ENCODE peak calls at places on chromosome 11, in seven cellular contexts. J, Q, W, K, X, S and R are unnamed samples.

GRCh38 chr11:103609117-103610066 is 427.0 kb upstream of the DDI1 start:
- DNase-seq in X (no peak), W (no peak), S (no peak), K (peak; percentile 87), Q (peak; percentile 97), J (peak; percentile 94), R (no peak)

GRCh38 chr11:85540181-85540580 is 87.0 kb downstream of the DLG2 start:
- DNase-seq in X (no peak), J (no peak), S (no peak), K (no peak), W (no peak), Q (no peak), R (no peak)

GRCh38 chr11:119085523-119085878 is 820 bp downstream of the HMBS start:
- DNase-seq in K (no peak), J (no peak), W (no peak), X (peak; percentile 35), Q (peak; percentile 10), S (no peak), R (peak; percentile 34)

GRCh38 chr11:130124096-130124495 is 35.5 kb upstream of the ST14 start:
- DNase-seq in W (no peak), Q (peak; percentile 80), X (peak; percentile 28), S (peak; percentile 91), K (peak; percentile 95), J (peak; percentile 61), R (no peak)

GRCh38 chr11:71129624-71130023 is 122.8 kb downstream of the SHANK2 start:
- DNase-seq in W (no peak), J (no peak), K (peak; percentile 10), Q (peak; percentile 11), S (no peak), X (no peak), R (no peak)

GRCh38 chr11:64122411-64123101 is 43.4 kb downstream of the MACROD1 start:
- DNase-seq in S (no peak), Q (no peak), K (no peak), X (no peak), W (no peak), J (no peak), R (no peak)

GRCh38 chr11:64624869-64625481 is 34.0 kb downstream of the SLC22A12 start:
- DNase-seq in K (no peak), J (no peak), S (no peak), X (no peak), W (no peak), Q (no peak), R (no peak)

GRCh38 chr11:33773399-33774355 is 643 bp downstream of the FBXO3 start:
- DNase-seq in K (peak; percentile 8), Q (no peak), X (no peak), W (no peak), J (no peak), S (peak; percentile 47), R (peak; percentile 36)

GRCh38 chr11:69637601-69637955 is 3.4 kb upstream of the CCND1 start:
- DNase-seq in S (no peak), J (no peak), K (no peak), X (no peak), W (no peak), Q (no peak), R (no peak)

GRCh38 chr11:17488563-17488962 is 11.9 kb upstream of the ABCC8 start:
- DNase-seq in S (no peak), W (no peak), Q (no peak), K (no peak), X (no peak), J (no peak), R (no peak)

GRCh38 chr11:64885367-64886286 is 7.2 kb upstream of the EHD1 start:
- DNase-seq in X (no peak), Q (peak; percentile 76), J (no peak), W (no peak), K (peak; percentile 70), S (no peak), R (no peak)

GRCh38 chr11:78350646-78351165 is 66.9 kb downstream of the GAB2 start:
- DNase-seq in J (no peak), K (no peak), X (no peak), W (no peak), S (no peak), Q (peak; percentile 58), R (no peak)

GRCh38 chr11:107827041-107827440 is 31.5 kb downstream of the SLC35F2 start:
- DNase-seq in W (no peak), J (no peak), X (no peak), K (no peak), Q (no peak), S (no peak), R (no peak)

GRCh38 chr11:2358754-2359444 is 18.2 kb upstream of the CD81 start:
- DNase-seq in J (no peak), X (no peak), Q (no peak), K (no peak), S (no peak), W (no peak), R (no peak)

GRCh38 chr11:70650075-70650909 is 252.0 kb downstream of the CTTN start:
- DNase-seq in W (peak; percentile 92), Q (peak; percentile 56), J (peak; percentile 23), S (peak; percentile 61), K (peak; percentile 59), X (peak; percentile 38), R (peak; percentile 69)

GRCh38 chr11:12185914-12186313 is 75.5 kb downstream of the MICAL2 start:
- DNase-seq in W (no peak), X (no peak), J (no peak), Q (peak; percentile 92), K (no peak), S (peak; percentile 75), R (no peak)

GRCh38 chr11:30579348-30579747 is 6.8 kb downstream of the MPPED2 start:
- DNase-seq in S (no peak), W (no peak), K (no peak), J (no peak), Q (no peak), X (no peak), R (no peak)

GRCh38 chr11:3095712-3096361 is 38.6 kb upstream of the CARS1 start:
- DNase-seq in Q (peak; percentile 77), X (no peak), J (no peak), S (peak; percentile 43), K (peak; percentile 73), W (no peak), R (no peak)

GRCh38 chr11:30788849-30789248 is 202.7 kb upstream of the MPPED2 start:
- DNase-seq in S (no peak), X (no peak), J (no peak), Q (no peak), K (no peak), W (no peak), R (no peak)

GRCh38 chr11:7840580-7840979 is 43.8 kb upstream of the OR5P2 start:
- DNase-seq in J (no peak), X (no peak), W (no peak), Q (no peak), S (no peak), K (no peak), R (no peak)

DNA sequence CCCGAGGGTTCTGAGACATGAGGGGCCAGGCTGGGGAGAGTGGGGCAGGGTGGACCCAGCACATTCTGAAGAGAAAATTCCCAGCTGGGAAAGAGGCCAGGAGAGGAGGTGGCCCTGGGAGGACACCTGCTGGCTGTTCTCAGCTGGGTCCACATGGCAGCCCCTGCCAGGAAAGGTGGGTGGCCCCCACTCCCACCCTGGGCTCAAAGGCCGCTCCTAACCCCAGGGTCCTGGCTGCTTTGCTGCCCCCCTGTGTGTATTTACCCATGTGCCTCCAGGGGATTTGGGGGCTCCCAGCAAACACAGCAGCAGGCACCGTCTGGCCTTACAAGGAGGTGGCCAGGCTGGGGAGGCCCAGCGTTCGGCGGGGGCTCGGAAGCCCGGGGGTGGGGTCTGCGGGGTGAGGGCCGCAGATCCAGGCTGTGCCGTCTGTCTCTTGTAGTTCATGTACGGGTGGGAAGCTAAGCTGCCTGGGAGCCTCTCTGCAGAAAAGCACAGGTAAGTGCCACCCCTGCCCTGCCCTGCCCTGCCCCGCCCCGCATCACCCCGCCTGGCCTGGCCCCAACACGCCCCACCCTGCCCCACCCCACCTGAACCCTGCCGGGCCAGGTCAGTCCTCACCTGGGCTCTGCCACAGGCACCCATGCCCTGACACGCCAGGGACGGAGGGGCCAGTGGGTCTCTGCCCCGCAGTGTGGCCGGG is 10.6 kb downstream of the MUC5B start:
- DNase-seq in Q (no peak), S (peak; percentile 30), X (peak; percentile 81), K (no peak), J (no peak), W (no peak), R (no peak)
- TF ChIP-seq CTCF in Q (no peak), S (no peak), X (no peak), K (no peak), J (no peak), W (no peak), R (no peak)

DNA sequence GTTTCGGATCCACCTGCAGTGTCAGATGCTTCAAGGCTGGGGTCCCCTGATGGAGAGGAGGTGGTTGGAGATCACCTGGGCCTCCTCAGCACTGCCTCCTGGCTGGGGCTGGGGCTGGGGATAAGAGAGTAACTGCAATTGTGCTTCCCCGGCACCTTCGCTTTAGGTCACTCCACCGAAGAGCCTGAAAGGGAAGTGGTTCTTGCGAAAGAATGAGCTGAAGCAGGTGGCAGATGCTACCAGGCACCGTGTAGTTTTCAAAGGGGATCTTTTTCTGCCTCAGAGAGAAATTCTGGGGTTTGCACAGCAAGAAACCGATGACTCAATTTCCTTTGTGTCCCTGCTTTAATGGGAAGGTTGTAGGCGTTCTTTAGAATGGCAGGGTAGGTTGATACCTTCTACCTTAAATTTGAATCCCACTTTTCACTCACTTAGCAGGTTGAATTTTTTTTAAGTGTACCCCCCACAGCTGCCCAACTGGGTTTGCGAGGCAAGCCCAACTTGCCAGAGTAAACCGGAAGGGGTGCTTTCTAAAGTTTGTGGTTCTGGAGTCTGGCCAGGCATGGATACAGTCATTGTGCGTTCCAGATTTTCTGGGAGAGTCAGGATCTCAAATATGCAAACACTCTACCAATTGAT is 5.3 kb downstream of the CD44 start:
- DNase-seq in J (no peak), S (no peak), X (peak; percentile 64), K (peak; percentile 90), W (no peak), Q (peak; percentile 84), R (peak; percentile 77)
- TF ChIP-seq CTCF in J (no peak), S (no peak), X (no peak), K (no peak), W (no peak), Q (no peak), R (no peak)

GRCh38 chr11:46051102-46051501 is 70.2 kb downstream of the PHF21A start:
- DNase-seq in J (no peak), S (no peak), X (no peak), K (no peak), Q (no peak), W (no peak), R (no peak)

GRCh38 chr11:46050065-46050464 is 71.2 kb downstream of the PHF21A start:
- DNase-seq in X (peak; percentile 12), K (peak; percentile 43), S (peak; percentile 44), W (peak; percentile 2), Q (peak; percentile 90), J (peak; percentile 70), R (no peak)

GRCh38 chr11:46050652-46051051 is 70.6 kb downstream of the PHF21A start:
- DNase-seq in W (no peak), X (no peak), Q (no peak), S (no peak), J (no peak), K (no peak), R (no peak)

GRCh38 chr11:46048198-46048597 is 73.1 kb downstream of the PHF21A start:
- DNase-seq in W (no peak), K (no peak), J (no peak), X (no peak), Q (no peak), S (no peak), R (no peak)

GRCh38 chr11:46049325-46049860 is 71.9 kb downstream of the PHF21A start:
- DNase-seq in J (no peak), S (no peak), Q (no peak), W (no peak), X (no peak), K (no peak), R (no peak)
- TF ChIP-seq CTCF in J (no peak), S (no peak), Q (no peak), W (no peak), X (no peak), K (no peak), R (no peak)

GRCh38 chr11:32334822-32335221 is 100.5 kb downstream of the WT1 start:
- DNase-seq in Q (no peak), J (no peak), W (no peak), S (no peak), X (peak; percentile 23), K (no peak), R (no peak)
- TF ChIP-seq CTCF in Q (no peak), J (peak; percentile 21), W (peak; percentile 49), S (peak; percentile 17), X (peak; percentile 16), K (no peak), R (no peak)